ENCODE peak calls at places on chromosomes 1 and 21, in five cellular contexts. E is GM12878, T is H1, I is K562, Z is HepG2. L is an unnamed sample.

GRCh38 chr1:33396188-33397124 is 34.4 kb downstream of the PHC2 start:
- DNase-seq in E (no peak), T (no peak), I (peak), Z (no peak), L (no peak)

GRCh38 chr1:17661546-17662157 is 93.5 kb upstream of the ACTL8 start:
- DNase-seq in E (no peak), T (peak), I (peak), Z (peak), L (peak)

GRCh38 chr1:161738627-161739287 is 10.8 kb upstream of the DUSP12 start:
- DNase-seq in E (peak), T (no peak), I (peak), Z (peak), L (peak)

GRCh38 chr1:227747948-227748495 is 12.8 kb downstream of the SNAP47 start:
- DNase-seq in E (no peak), T (no peak), I (no peak), Z (no peak), L (no peak)

GRCh38 chr1:157682710-157683437 is 17.7 kb downstream of the FCRL3 start:
- DNase-seq in E (no peak), T (no peak), I (no peak), Z (no peak), L (no peak)

GRCh38 chr1:90854559-90854958 is 137.5 kb upstream of the BARHL2 start:
- DNase-seq in E (no peak), T (no peak), I (no peak), Z (no peak), L (no peak)

GRCh38 chr1:14681182-14681581 is 82.7 kb downstream of the KAZN start:
- DNase-seq in E (no peak), T (no peak), I (no peak), Z (no peak), L (no peak)

GRCh38 chr21:44517175-44517899 is 22.7 kb downstream of the KRTAP10-1 start:
- DNase-seq in E (peak), T (no peak), I (peak), Z (peak), L (peak)

GRCh38 chr1:23930861-23931471 is 17.8 kb upstream of the CNR2 start:
- DNase-seq in E (no peak), T (no peak), I (no peak), Z (no peak), L (no peak)

GRCh38 chr1:222736470-222736869 is 532 bp upstream of the FAM177B start:
- DNase-seq in E (no peak), T (peak), I (no peak), Z (no peak), L (no peak)

GRCh38 chr21:46023126-46023985 is 41.8 kb downstream of the COL6A1 start:
- DNase-seq in E (no peak), T (no peak), I (no peak), Z (no peak), L (no peak)

GRCh38 chr1:16235347-16235746 is 1.6 kb downstream of the CPLANE2 start:
- DNase-seq in E (no peak), T (no peak), I (no peak), Z (no peak), L (no peak)

GRCh38 chr1:238558156-238558555 is 667.4 kb upstream of the ZP4 start:
- DNase-seq in E (no peak), T (no peak), I (no peak), Z (no peak), L (no peak)

GRCh38 chr1:41169066-41169798 is 72.9 kb downstream of the SCMH1 start:
- DNase-seq in E (no peak), T (no peak), I (no peak), Z (no peak), L (no peak)

GRCh38 chr1:10544239-10544638 is 69.5 kb downstream of the PEX14 start:
- DNase-seq in E (no peak), T (no peak), I (no peak), Z (no peak), L (no peak)

GRCh38 chr1:44571712-44572571 is 102.3 kb downstream of the TMEM53 start:
- DNase-seq in E (no peak), T (no peak), I (peak), Z (peak), L (peak)

GRCh38 chr1:175188936-175189335 is 3.6 kb downstream of the KIAA0040 start:
- DNase-seq in E (peak), T (no peak), I (peak), Z (no peak), L (no peak)

GRCh38 chr21:41768371-41769042 is 1.7 kb upstream of the RIPK4 start:
- DNase-seq in E (no peak), T (no peak), I (no peak), Z (peak), L (peak)

GRCh38 chr21:34520769-34521508 is 8.9 kb upstream of the KCNE1 start:
- DNase-seq in E (no peak), T (no peak), I (no peak), Z (no peak), L (no peak)

GRCh38 chr1:83515566-83516169 is 483.3 kb downstream of the TTLL7 start:
- DNase-seq in E (no peak), T (no peak), I (no peak), Z (no peak), L (no peak)

GRCh38 chr1:28244549-28245251 is 8.8 kb downstream of the ATP5IF1 start:
- DNase-seq in E (peak), T (no peak), I (no peak), Z (no peak), L (no peak)

GRCh38 chr1:41404308-41404755 is 43.1 kb downstream of the FOXO6 start:
- DNase-seq in E (no peak), T (peak), I (no peak), Z (no peak), L (peak)

GRCh38 chr1:172342584-172343245 is 77.8 kb upstream of the C1orf105 start:
- DNase-seq in E (peak), T (no peak), I (no peak), Z (no peak), L (no peak)

GRCh38 chr1:109391161-109391556 is 6.6 kb downstream of the SORT1 start:
- DNase-seq in E (no peak), T (no peak), I (no peak), Z (no peak), L (no peak)

GRCh38 chr1:114986286-114986685 is 43.3 kb upstream of the TSHB start:
- DNase-seq in E (no peak), T (no peak), I (no peak), Z (no peak), L (no peak)

GRCh38 chr1:172708452-172708851 is 49.5 kb downstream of the FASLG start:
- DNase-seq in E (no peak), T (no peak), I (no peak), Z (no peak), L (no peak)

GRCh38 chr1:171166361-171166760 is 18.7 kb upstream of the FMO2 start:
- DNase-seq in E (no peak), T (no peak), I (no peak), Z (no peak), L (no peak)

GRCh38 chr1:162633327-162633762 is 1.1 kb downstream of the DDR2 start:
- DNase-seq in E (peak), T (no peak), I (no peak), Z (no peak), L (no peak)

GRCh38 chr1:169127305-169127704 is 20.8 kb downstream of the ATP1B1 start:
- DNase-seq in E (no peak), T (no peak), I (no peak), Z (no peak), L (no peak)
- H3K4me2 ChIP-seq in E (no peak), T (no peak), I (no peak), Z (no peak), L (no peak)

GRCh38 chr1:178932966-178933603 is 62.2 kb upstream of the ANGPTL1 start:
- DNase-seq in E (no peak), T (no peak), I (no peak), Z (no peak), L (no peak)
- TF ChIP-seq POLR2AphosphoS5 in E (no peak), T (no peak), I (no peak), Z (no peak), L (no peak)

GRCh38 chr1:2194898-2195673 is 514 bp upstream of the FAAP20 start:
- DNase-seq in E (peak), T (peak), I (peak), Z (peak), L (peak)
- TF ChIP-seq GABPA in E (no peak), T (peak), I (peak), Z (peak), L (peak)

GRCh38 chr1:247390116-247390791 is 25.7 kb upstream of the NLRP3 start:
- DNase-seq in E (peak), T (peak), I (peak), Z (peak), L (peak)

GRCh38 chr1:247392088-247392487 is 23.9 kb upstream of the NLRP3 start:
- DNase-seq in E (no peak), T (no peak), I (no peak), Z (no peak), L (no peak)

GRCh38 chr1:247387500-247387899 is 28.5 kb upstream of the NLRP3 start:
- DNase-seq in E (no peak), T (no peak), I (no peak), Z (no peak), L (no peak)

GRCh38 chr1:247387096-247387495 is 28.9 kb upstream of the NLRP3 start:
- DNase-seq in E (no peak), T (no peak), I (no peak), Z (no peak), L (no peak)

DNA sequence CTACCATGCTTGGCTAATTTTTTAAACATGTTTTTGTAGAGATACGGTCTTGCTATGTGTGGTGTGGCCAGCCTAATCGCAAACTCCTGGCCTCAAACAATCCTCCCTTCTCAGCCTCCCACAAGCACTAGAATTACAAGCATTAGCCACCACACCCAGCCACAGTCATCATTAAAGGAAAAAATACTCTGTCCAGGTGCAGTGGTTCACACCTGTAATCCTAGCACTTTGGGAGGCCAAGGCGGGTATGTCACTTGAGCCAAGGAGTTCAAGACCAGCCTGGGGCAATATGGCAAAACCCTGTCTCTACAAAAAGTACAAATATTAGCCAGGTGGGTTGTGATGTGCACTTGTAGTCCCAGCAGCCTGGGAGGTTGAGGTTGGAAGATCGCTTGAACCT is 25.0 kb upstream of the NLRP3 start:
- DNase-seq in E (no peak), T (no peak), I (no peak), Z (no peak), L (no peak)
- H3K4me2 ChIP-seq in E (peak), T (no peak), I (no peak), Z (no peak), L (no peak)

L was measured in SK-N-SH.